ENCODE peak calls at places on chromosomes 16 and 17, in six cellular contexts. E is H1, C is GM12891, O is K562, T is GM12878, U is HepG2. J is an unnamed sample.

GRCh38 chr17:6075050-6075449 is 4.9 kb downstream of the WSCD1 start:
- DNase-seq in E (no peak), C (no peak), O (no peak), T (no peak), U (no peak), J (no peak)

GRCh38 chr17:77572065-77572601 is 386.4 kb upstream of the TNRC6C start:
- DNase-seq in E (no peak), C (no peak), O (peak), T (no peak), U (no peak), J (no peak)

GRCh38 chr17:71632328-71632727 is 488.5 kb upstream of the SOX9 start:
- DNase-seq in E (no peak), C (no peak), O (no peak), T (no peak), U (no peak), J (no peak)

GRCh38 chr16:70553175-70553574 is 29.6 kb downstream of the SF3B3 start:
- DNase-seq in E (no peak), C (no peak), O (no peak), T (no peak), U (no peak), J (no peak)

GRCh38 chr17:6457688-6458190 is 13.5 kb downstream of the PIMREG start:
- DNase-seq in E (no peak), C (no peak), O (no peak), T (no peak), U (peak), J (no peak)

GRCh38 chr16:74449470-74449869 is 28.2 kb upstream of the CLEC18B start:
- DNase-seq in E (no peak), C (no peak), O (no peak), T (no peak), U (no peak), J (no peak)

GRCh38 chr17:43467981-43468541 is 15.7 kb upstream of the DHX8 start:
- DNase-seq in E (no peak), C (no peak), O (no peak), T (no peak), U (no peak), J (no peak)

GRCh38 chr16:11310997-11311561 is 29.9 kb upstream of the PRM1 start:
- DNase-seq in E (no peak), C (no peak), O (no peak), T (peak), U (no peak), J (no peak)

GRCh38 chr17:6070280-6070894 is at the start of gene WSCD1:
- DNase-seq in E (no peak), C (no peak), O (no peak), T (no peak), U (no peak), J (no peak)

GRCh38 chr17:39196820-39197331 is 593 bp downstream of the CACNB1 start:
- DNase-seq in E (no peak), C (no peak), O (no peak), T (no peak), U (no peak), J (no peak)

GRCh38 chr17:46978489-46979022 is 497 bp downstream of the RPRML start:
- DNase-seq in E (no peak), C (peak), O (no peak), T (no peak), U (no peak), J (no peak)

GRCh38 chr17:44065668-44066203 is 735 bp downstream of the LSM12 start:
- DNase-seq in E (no peak), C (no peak), O (peak), T (no peak), U (no peak), J (no peak)

GRCh38 chr17:17743391-17744112 is 62.3 kb downstream of the RAI1 start:
- DNase-seq in E (no peak), C (no peak), O (no peak), T (no peak), U (no peak), J (no peak)

GRCh38 chr16:52363082-52363481 is 183.9 kb downstream of the TOX3 start:
- DNase-seq in E (no peak), C (no peak), O (no peak), T (no peak), U (no peak), J (no peak)

GRCh38 chr16:48300391-48300856 is 53.1 kb upstream of the ABCC11 start:
- DNase-seq in E (no peak), C (no peak), O (peak), T (no peak), U (no peak), J (no peak)

GRCh38 chr17:74202879-74203432 is 522 bp upstream of the RPL38 start:
- DNase-seq in E (no peak), C (no peak), O (no peak), T (no peak), U (no peak), J (no peak)

GRCh38 chr17:50060951-50061712 is 5.2 kb downstream of the ITGA3 start:
- DNase-seq in E (no peak), C (no peak), O (no peak), T (no peak), U (no peak), J (no peak)

GRCh38 chr16:61366006-61366405 is 670.2 kb downstream of the CDH8 start:
- DNase-seq in E (no peak), C (no peak), O (no peak), T (no peak), U (no peak), J (no peak)

GRCh38 chr16:58678716-58679115 is 5.9 kb downstream of the SLC38A7 start:
- DNase-seq in E (no peak), C (no peak), O (no peak), T (no peak), U (no peak), J (no peak)

GRCh38 chr17:34703533-34703932 is 124.2 kb downstream of the TMEM132E start:
- DNase-seq in E (no peak), C (no peak), O (peak), T (no peak), U (peak), J (no peak)

GRCh38 chr16:68658258-68658973 is 13.3 kb downstream of the CDH3 start:
- DNase-seq in E (no peak), C (no peak), O (no peak), T (no peak), U (no peak), J (no peak)

GRCh38 chr16:88743693-88744519 is 37.6 kb downstream of the CTU2 start:
- DNase-seq in E (peak), C (peak), O (peak), T (no peak), U (peak), J (peak)

GRCh38 chr17:279776-280175 is 72.8 kb downstream of the RPH3AL start:
- DNase-seq in E (no peak), C (no peak), O (no peak), T (no peak), U (no peak), J (no peak)

GRCh38 chr17:31492880-31493655 is 101.6 kb downstream of the RAB11FIP4 start:
- DNase-seq in E (no peak), C (peak), O (peak), T (peak), U (no peak), J (peak)

GRCh38 chr16:67428146-67428731 is 2.7 kb upstream of the HSD11B2 start:
- DNase-seq in E (peak), C (peak), O (peak), T (no peak), U (peak), J (peak)

GRCh38 chr17:850086-850827 is 68.1 kb downstream of the MRM3 start:
- DNase-seq in E (no peak), C (no peak), O (no peak), T (no peak), U (no peak), J (no peak)

GRCh38 chr17:46783031-46783593 is 35.4 kb downstream of the WNT3 start:
- DNase-seq in E (no peak), C (no peak), O (peak), T (no peak), U (peak), J (no peak)

GRCh38 chr16:81544261-81544660 is 99.7 kb downstream of the CMIP start:
- DNase-seq in E (no peak), C (no peak), O (no peak), T (no peak), U (no peak), J (no peak)

GRCh38 chr17:27968206-27968732 is 74.2 kb upstream of the NLK start:
- DNase-seq in E (no peak), C (no peak), O (peak), T (no peak), U (no peak), J (no peak)

GRCh38 chr17:82949361-82949760 is 109.5 kb upstream of the ZNF750 start:
- DNase-seq in E (no peak), C (no peak), O (no peak), T (no peak), U (no peak), J (no peak)

GRCh38 chr17:37770631-37771518 is 26.0 kb upstream of the HNF1B start:
- DNase-seq in E (no peak), C (no peak), O (peak), T (no peak), U (peak), J (no peak)

GRCh38 chr16:66973716-66974115 is 12.7 kb downstream of the CES3 start:
- DNase-seq in E (no peak), C (no peak), O (no peak), T (no peak), U (no peak), J (no peak)

GRCh38 chr16:87531418-87531817 is 38.6 kb upstream of the ZCCHC14 start:
- DNase-seq in E (no peak), C (no peak), O (no peak), T (no peak), U (no peak), J (no peak)

GRCh38 chr17:64063766-64064224 is 43.4 kb upstream of the ICAM2 start:
- DNase-seq in E (peak), C (no peak), O (peak), T (no peak), U (peak), J (no peak)

GRCh38 chr17:64066709-64067108 is 46.3 kb upstream of the ICAM2 start:
- DNase-seq in E (no peak), C (no peak), O (no peak), T (no peak), U (no peak), J (no peak)

GRCh38 chr17:64063088-64063487 is 42.7 kb upstream of the ICAM2 start:
- DNase-seq in E (no peak), C (no peak), O (no peak), T (peak), U (no peak), J (no peak)

GRCh38 chr17:64061157-64061898 is 40.9 kb upstream of the ICAM2 start:
- DNase-seq in E (no peak), C (no peak), O (no peak), T (peak), U (no peak), J (no peak)

GRCh38 chr17:64064331-64064730 is 43.9 kb upstream of the ICAM2 start:
- DNase-seq in E (no peak), C (no peak), O (no peak), T (no peak), U (no peak), J (no peak)
- TF ChIP-seq POLR2A in E (no peak), C (no peak), O (no peak), T (no peak), U (no peak), J (no peak)

DNA sequence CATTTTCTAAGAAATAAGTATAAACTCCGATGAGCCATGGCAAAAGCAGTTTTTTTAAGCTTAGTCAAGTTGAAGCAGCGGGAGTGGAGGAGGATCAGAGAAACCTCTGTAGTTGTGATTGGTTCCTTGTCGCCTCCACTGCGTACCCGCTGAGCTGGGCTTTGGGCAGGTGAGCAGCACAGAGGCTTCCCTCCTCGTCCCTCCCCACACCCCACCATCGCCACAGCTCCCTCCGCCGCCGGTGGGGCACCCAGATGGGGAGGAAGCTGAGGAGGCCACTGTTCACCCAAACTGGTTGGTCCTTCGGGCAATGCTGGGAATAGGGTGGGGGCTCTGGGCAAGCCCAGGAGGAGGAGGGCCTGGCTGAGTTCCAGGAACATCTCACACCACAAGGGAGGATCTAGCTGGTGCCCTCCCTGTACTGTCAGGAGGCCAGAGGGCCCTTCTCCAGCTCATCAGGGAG is 5.2 kb upstream of the MRPL38 start:
- DNase-seq in E (no peak), C (no peak), O (no peak), T (no peak), U (no peak), J (no peak)
- TF ChIP-seq TAF1 in E (no peak), C (no peak), O (no peak), T (no peak), U (no peak), J (no peak)

DNA sequence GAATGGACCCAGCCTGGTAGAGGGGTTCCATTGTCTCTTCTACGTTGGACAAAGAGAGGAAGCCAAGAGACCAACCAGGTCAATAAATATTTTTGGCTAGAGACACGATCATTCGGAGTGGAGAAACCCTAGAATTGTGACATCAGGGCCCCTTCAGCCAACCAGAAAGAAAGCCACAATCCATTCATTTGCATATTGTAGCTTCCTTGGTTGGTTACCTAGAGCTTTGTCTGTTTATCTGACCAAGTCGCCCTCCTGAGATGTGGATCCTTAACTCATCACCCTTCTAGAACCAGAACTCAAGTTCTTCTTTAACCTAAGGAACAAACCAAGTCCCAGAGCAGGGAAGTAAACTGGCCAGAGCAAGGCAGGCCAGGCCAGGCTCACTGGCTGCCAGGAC is at the start of gene CCDC182:
- DNase-seq in E (no peak), C (no peak), O (no peak), T (no peak), U (no peak), J (no peak)
- TF ChIP-seq POLR2AphosphoS5 in E (no peak), C (no peak), O (no peak), T (no peak), U (no peak), J (no peak)

GRCh38 chr17:19977360-19978205 is at the start of gene AKAP10:
- DNase-seq in E (no peak), C (peak), O (peak), T (peak), U (peak), J (peak)
- TF ChIP-seq POLR2A in E (peak), C (peak), O (peak), T (peak), U (peak), J (peak)

GRCh38 chr16:85470873-85471272 is 142.2 kb upstream of the GSE1 start:
- DNase-seq in E (no peak), C (no peak), O (no peak), T (no peak), U (no peak), J (no peak)

GRCh38 chr16:85473326-85473725 is 139.8 kb upstream of the GSE1 start:
- DNase-seq in E (no peak), C (no peak), O (no peak), T (no peak), U (no peak), J (no peak)

GRCh38 chr16:85469929-85470590 is 143.1 kb upstream of the GSE1 start:
- DNase-seq in E (no peak), C (no peak), O (no peak), T (no peak), U (no peak), J (no peak)

GRCh38 chr16:85472514-85472913 is 140.6 kb upstream of the GSE1 start:
- DNase-seq in E (no peak), C (no peak), O (no peak), T (no peak), U (no peak), J (no peak)

DNA sequence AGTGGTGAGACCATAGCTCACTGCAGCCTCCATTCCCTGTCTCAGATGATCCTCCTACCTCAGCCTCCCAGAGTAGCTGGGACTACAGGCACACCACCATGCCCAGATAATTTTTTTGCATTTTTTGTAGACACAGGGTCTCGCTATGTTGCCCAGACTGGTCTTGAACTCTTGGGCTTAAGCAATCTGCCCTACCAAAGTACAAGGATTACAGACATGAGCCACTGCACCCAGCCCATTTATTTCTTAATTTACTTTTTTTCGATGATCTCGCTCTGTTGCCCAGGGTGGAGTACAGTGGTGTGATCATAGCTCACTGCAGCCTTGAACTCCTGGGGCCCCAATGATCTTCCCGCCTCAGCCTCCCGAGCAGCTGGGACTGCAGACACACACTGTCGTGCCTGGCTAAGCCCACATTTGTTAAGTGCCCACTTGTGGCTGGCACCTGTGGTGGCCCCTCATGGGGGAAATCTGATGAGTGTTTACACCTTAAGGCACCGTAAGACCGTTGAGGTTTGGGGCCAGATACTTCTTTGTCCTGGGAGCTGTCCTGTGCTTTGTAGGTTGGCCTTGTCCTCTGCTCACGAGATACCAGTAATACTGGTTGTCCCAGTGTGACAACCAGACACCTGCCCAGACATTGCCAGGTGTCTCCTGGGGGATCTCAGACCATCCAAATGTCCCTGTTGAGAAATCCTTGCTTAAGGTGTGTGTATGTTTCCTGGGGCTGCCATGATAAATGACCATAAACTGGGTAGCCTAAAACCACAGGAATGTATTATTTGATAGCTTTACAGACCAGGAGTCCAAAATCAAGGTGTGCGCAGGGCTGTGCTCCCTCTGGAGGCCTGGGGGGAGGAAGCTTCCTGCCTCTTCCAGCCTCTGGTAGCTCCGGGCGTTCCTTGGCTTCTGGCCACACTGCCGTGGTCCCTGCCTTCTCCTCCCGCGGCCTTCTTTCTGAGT is 141.4 kb upstream of the GSE1 start:
- DNase-seq in E (no peak), C (no peak), O (peak), T (no peak), U (no peak), J (no peak)
- TF ChIP-seq TAF1 in E (no peak), C (no peak), O (no peak), T (no peak), U (no peak), J (no peak)

J was measured in GM12892.